ENCODE peak calls at places on chromosomes 5 and 9, in four cellular contexts. N is HepG2, Q is PC-9, I is skeletal muscle cell. P is an unnamed sample.

GRCh38 chr9:123615381-123615780 is 259.4 kb downstream of the CRB2 start:
- DNase-seq in N (no peak), Q (no peak), I (no peak), P (no peak)

GRCh38 chr9:133889498-133890301 is 102.4 kb downstream of the VAV2 start:
- DNase-seq in N (no peak), I (peak; percentile 34), Q (peak; percentile 16), P (no peak)

GRCh38 chr9:6686396-6686795 is 40.9 kb upstream of the GLDC start:
- DNase-seq in I (peak; percentile 9), Q (no peak), N (peak; percentile 44), P (no peak)

GRCh38 chr5:89380635-89381034 is 497.7 kb upstream of the MEF2C start:
- DNase-seq in Q (no peak), I (no peak), N (no peak), P (no peak)

GRCh38 chr9:131302244-131303075 is 12.9 kb downstream of the PLPP7 start:
- DNase-seq in N (no peak), Q (no peak), I (no peak), P (no peak)

GRCh38 chr5:115415143-115415491 is 118.7 kb upstream of the CCDC112 start:
- DNase-seq in Q (peak; percentile 56), I (peak; percentile 81), N (peak; percentile 39), P (no peak)

GRCh38 chr9:94656190-94656589 is 16.9 kb upstream of the FBP1 start:
- DNase-seq in N (no peak), Q (no peak), I (no peak), P (no peak)

GRCh38 chr5:54881286-54882005 is 103.9 kb downstream of the ESM1 start:
- DNase-seq in I (no peak), Q (no peak), N (no peak), P (no peak)

GRCh38 chr5:133400831-133401351 is 211.4 kb downstream of the FSTL4 start:
- DNase-seq in I (no peak), Q (no peak), N (no peak), P (no peak)

GRCh38 chr9:127417130-127418036 is 6.8 kb upstream of the ZNF79 start:
- DNase-seq in Q (peak; percentile 64), N (no peak), I (no peak), P (no peak)

GRCh38 chr9:72554221-72554641 is 32.8 kb downstream of the TMC1 start:
- DNase-seq in I (no peak), Q (peak; percentile 56), N (peak; percentile 73), P (no peak)

GRCh38 chr5:134510970-134511795 is 14.3 kb upstream of the JADE2 start:
- DNase-seq in N (peak; percentile 65), I (no peak), Q (peak; percentile 82), P (no peak)

GRCh38 chr9:30673132-30673531 is 1711.3 kb upstream of the ACO1 start:
- DNase-seq in N (no peak), Q (no peak), I (peak; percentile 1), P (no peak)

GRCh38 chr5:173862047-173862477 is 26.1 kb upstream of the CPEB4 start:
- DNase-seq in I (no peak), Q (no peak), N (no peak), P (no peak)

GRCh38 chr5:81021486-81021885 is 61.3 kb downstream of the RASGRF2 start:
- DNase-seq in I (no peak), Q (no peak), N (no peak), P (no peak)

GRCh38 chr5:55062039-55062779 is 38.2 kb downstream of the GZMK start:
- DNase-seq in I (no peak), Q (no peak), N (no peak), P (no peak)

GRCh38 chr5:115349001-115349817 is 52.8 kb upstream of the CCDC112 start:
- DNase-seq in I (peak; percentile 81), N (peak; percentile 69), Q (peak; percentile 21), P (no peak)

GRCh38 chr9:125360621-125361020 is 99.0 kb downstream of the GAPVD1 start:
- DNase-seq in I (no peak), Q (no peak), N (no peak), P (no peak)

GRCh38 chr5:123438902-123439301 is 15.7 kb upstream of the CEP120 start:
- DNase-seq in N (no peak), Q (no peak), I (no peak), P (no peak)

GRCh38 chr9:98861881-98862501 is 54.5 kb downstream of the GALNT12 start:
- DNase-seq in I (peak; percentile 99), Q (no peak), N (no peak), P (no peak)

GRCh38 chr9:124257070-124257864 is 482 bp upstream of the NEK6 start:
- DNase-seq in Q (no peak), I (no peak), N (no peak), P (no peak)

GRCh38 chr5:108642170-108642906 is 105.4 kb upstream of the FER start:
- DNase-seq in Q (peak; percentile 57), I (peak; percentile 11), N (peak; percentile 53), P (peak; percentile 71)

GRCh38 chr5:91182763-91183162 is 200.4 kb downstream of the ARRDC3 start:
- DNase-seq in I (peak; percentile 47), N (no peak), Q (no peak), P (no peak)

GRCh38 chr5:31113101-31113500 is 80.4 kb upstream of the CDH6 start:
- DNase-seq in Q (no peak), N (no peak), I (no peak), P (no peak)

GRCh38 chr9:69195681-69196080 is 21.6 kb downstream of the TJP2 start:
- DNase-seq in Q (no peak), I (no peak), N (no peak), P (no peak)

GRCh38 chr9:132630811-132631210 is 39.0 kb downstream of the DDX31 start:
- DNase-seq in I (no peak), Q (no peak), N (no peak), P (no peak)

GRCh38 chr9:123394291-123395235 is 38.6 kb downstream of the CRB2 start:
- DNase-seq in I (no peak), N (no peak), Q (no peak), P (no peak)

GRCh38 chr9:24436761-24437160 is 108.9 kb downstream of the IZUMO3 start:
- DNase-seq in Q (no peak), I (no peak), N (no peak), P (peak; percentile 27)

GRCh38 chr5:58444805-58445204 is 15.1 kb downstream of the PLK2 start:
- DNase-seq in N (no peak), Q (no peak), I (no peak), P (no peak)

GRCh38 chr5:104189909-104190308 is 627.3 kb upstream of the NUDT12 start:
- DNase-seq in I (peak; percentile 53), Q (no peak), N (peak; percentile 10), P (no peak)

GRCh38 chr5:94595281-94595680 is 23.1 kb downstream of the KIAA0825 start:
- DNase-seq in N (no peak), I (no peak), Q (no peak), P (no peak)

GRCh38 chr9:94912700-94913249 is 186.3 kb downstream of the AOPEP start:
- DNase-seq in N (peak; percentile 73), I (peak; percentile 55), Q (peak; percentile 79), P (no peak)

GRCh38 chr9:114991861-114992260 is 61.5 kb upstream of the TNFSF8 start:
- DNase-seq in Q (no peak), N (no peak), I (no peak), P (no peak)

GRCh38 chr5:93300309-93300923 is 280.6 kb downstream of the NR2F1-AS1 start:
- DNase-seq in N (no peak), Q (no peak), I (no peak), P (no peak)
- H3K4me3 ChIP-seq in N (no peak overlapping the region), Q (no peak overlapping the region), I (no peak overlapping the region), P (no peak overlapping the region)

DNA sequence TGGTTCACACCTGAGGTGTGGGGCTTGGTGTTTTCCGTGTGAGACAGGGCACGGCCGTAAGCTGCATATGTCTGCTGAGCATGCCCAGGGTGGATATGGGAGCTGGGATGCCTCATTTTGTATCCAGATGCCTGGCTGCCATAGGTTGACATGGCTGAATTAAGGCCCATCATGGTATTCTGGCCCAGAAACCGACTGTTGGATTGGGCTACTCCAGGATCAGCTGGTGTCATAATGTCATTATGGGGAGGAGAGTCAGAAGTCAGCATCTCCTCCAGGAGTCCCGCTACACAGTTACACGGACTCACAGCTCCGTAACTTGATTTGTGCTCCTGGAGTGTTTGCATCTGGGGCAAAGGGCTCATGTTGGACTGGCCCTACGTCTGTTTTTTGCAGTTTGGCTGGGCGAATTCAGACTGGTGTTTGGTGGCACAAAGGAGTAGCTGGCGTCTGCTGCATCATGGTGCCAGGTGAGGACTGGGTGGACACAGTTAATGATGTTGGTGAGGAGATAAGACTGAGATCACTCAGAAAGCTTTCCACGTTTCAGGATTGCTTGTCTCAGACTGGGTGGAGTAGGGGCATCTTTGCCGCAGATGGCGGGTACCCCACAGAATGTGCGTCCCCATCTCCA is 31.4 kb downstream of the OR2V1 start:
- DNase-seq in Q (no peak), I (no peak), N (no peak), P (no peak)
- H3K4me3 ChIP-seq in Q (no peak overlapping the region), I (no peak overlapping the region), N (no peak overlapping the region), P (no peak overlapping the region)

DNA sequence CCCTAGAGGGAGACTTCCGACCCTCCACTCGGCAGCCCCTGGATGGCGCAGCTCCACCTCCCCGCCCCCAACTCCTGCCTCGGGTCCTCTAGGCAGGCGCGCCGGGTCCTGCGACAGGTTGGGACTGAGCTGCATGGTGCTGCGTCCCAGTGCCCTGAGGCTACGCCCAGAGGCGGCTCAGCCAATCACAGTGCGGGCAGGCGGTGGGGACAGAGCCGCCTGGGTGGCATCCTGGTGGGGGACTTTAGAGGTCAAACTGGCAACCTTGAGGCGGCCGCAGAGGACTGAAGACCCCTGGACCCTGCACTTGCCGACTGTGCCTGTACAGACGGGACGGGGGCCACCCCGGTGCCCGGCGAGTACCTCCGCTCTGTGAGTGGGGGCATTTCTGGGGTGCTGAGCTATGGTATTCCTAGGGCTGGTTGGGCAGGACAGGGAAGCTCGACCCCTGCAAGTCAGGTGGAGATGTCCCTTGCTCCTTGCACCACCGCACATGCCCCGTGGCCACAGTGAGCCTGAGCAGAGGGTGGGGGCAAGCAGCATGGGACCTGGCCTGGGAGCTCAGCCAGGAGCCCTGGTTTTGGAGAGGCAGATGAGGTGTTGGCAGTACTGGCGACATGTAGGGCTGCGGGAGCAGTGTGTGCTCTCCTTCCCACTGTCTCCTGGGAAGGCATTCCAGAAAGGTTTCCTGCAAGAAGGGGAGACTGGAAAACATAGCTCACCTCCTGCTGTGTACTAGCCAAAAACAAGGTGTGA is 45.5 kb downstream of the CTSL start:
- DNase-seq in N (no peak), Q (no peak), I (no peak), P (no peak)
- H3K4me3 ChIP-seq in N (no peak overlapping the region), Q (no peak overlapping the region), I (no peak overlapping the region), P (no peak overlapping the region)

GRCh38 chr5:61349935-61350334 is 17.9 kb downstream of the ZSWIM6 start:
- DNase-seq in Q (no peak), N (no peak), I (no peak), P (no peak)
- H3K4me3 ChIP-seq in Q (no peak overlapping the region), N (no peak overlapping the region), I (no peak overlapping the region), P (no peak overlapping the region)

GRCh38 chr5:61332369-61332745 is 299 bp downstream of the ZSWIM6 start:
- DNase-seq in I (no peak), N (no peak), Q (no peak), P (no peak)
- H3K4me3 ChIP-seq in I (peak overlapping the region; percentile 89), N (peak overlapping the region; percentile 77), Q (peak overlapping the region; percentile 41), P (peak overlapping the region; percentile 96)

DNA sequence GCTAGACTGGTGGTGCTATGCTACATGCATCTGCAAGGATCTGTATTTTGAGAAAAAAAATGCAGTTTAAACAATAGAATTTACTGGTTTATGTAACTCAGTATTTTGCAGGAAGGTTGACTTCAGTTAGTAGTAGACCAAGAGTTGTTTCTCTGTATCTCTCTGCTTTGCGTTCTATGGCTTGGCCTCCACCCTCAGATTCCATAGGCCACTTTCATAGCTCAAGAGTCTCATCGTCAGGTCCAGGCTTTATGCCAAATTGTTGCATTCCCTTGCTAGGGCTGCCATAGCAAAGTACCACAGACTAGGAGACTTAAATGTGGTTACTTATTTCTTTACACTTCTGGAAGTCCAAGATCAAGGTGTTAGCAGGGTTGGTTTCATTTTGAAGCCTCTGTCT is 48.1 kb upstream of the RORB start:
- DNase-seq in I (no peak), N (no peak), Q (no peak), P (no peak)
- H3K4me3 ChIP-seq in I (no peak overlapping the region), N (no peak overlapping the region), Q (no peak overlapping the region), P (no peak overlapping the region)

P was measured in iPS DF 6.9.